ENCODE peak calls at places on chromosomes 4 and X, in ten cellular contexts. N is stimulated activated effector memory CD8-positive, alpha-beta T cell treated with anti-CD3 and anti-CD28 coated beads, Interleukin-12 subunit alpha, Interleukin-12 subunit beta, amount 100 ng/mL, for 72 hours; B is frontal cortex; P is OCI-LY7; R is T-helper 1 cell; U is glomerular endothelial cell; C is activated T-cell treated with anti-CD3 and anti-CD28 coated beads, Interleukin-2, amount 50 U/mL, for 72 hours; K is tibial nerve; M is brain microvascular endothelial cell; W is NCI-H2081. S is an unnamed sample.

GRCh38 chr4:13541720-13542576 is 2.4 kb downstream of the NKX3-2 start:
- DNase-seq in N (peak), B (peak), P (no peak), R (no peak), U (no peak), C (peak), K (no peak), M (no peak), W (no peak), S (no peak)

GRCh38 chr4:153222162-153222789 is 18.0 kb downstream of the TRIM2 start:
- DNase-seq in N (no peak), B (peak), P (no peak), R (no peak), U (no peak), C (peak), K (peak), M (peak), W (peak), S (peak)

GRCh38 chr4:25223770-25224375 is 10.0 kb upstream of the PI4K2B start:
- DNase-seq in N (no peak), B (no peak), P (peak), R (no peak), U (no peak), C (peak), K (no peak), M (peak), W (no peak), S (peak)

GRCh38 chr4:118773082-118773792 is 62.7 kb downstream of the SEC24D start:
- DNase-seq in N (no peak), B (no peak), P (no peak), R (no peak), U (no peak), C (no peak), K (no peak), M (no peak), W (no peak), S (peak)

GRCh38 chr4:156598138-156598681 is 373.4 kb downstream of the PDGFC start:
- DNase-seq in N (no peak), B (no peak), P (no peak), R (no peak), U (peak), C (no peak), K (no peak), M (peak), W (no peak), S (no peak)

GRCh38 chr4:6917445-6918241 is 8.0 kb downstream of the TBC1D14 start:
- DNase-seq in N (no peak), B (no peak), P (peak), R (no peak), U (no peak), C (peak), K (peak), M (no peak), W (peak), S (no peak)

GRCh38 chr4:187294861-187295260 is 571.2 kb upstream of the FAT1 start:
- DNase-seq in N (no peak), B (no peak), P (no peak), R (no peak), U (no peak), C (no peak), K (no peak), M (no peak), W (no peak), S (peak)

GRCh38 chr4:22071749-22072148 is 123.2 kb upstream of the KCNIP4 start:
- DNase-seq in N (no peak), B (no peak), P (no peak), R (no peak), U (no peak), C (peak), K (no peak), M (peak), W (no peak), S (no peak)

GRCh38 chr4:56874166-56874565 is 33.5 kb upstream of the REST start:
- DNase-seq in N (no peak), B (no peak), P (no peak), R (no peak), U (no peak), C (no peak), K (no peak), M (no peak), W (peak), S (no peak)

GRCh38 chr4:29085748-29086147 is 1634.4 kb upstream of the PCDH7 start:
- DNase-seq in N (no peak), B (no peak), P (no peak), R (no peak), U (no peak), C (no peak), K (no peak), M (no peak), W (no peak), S (no peak)

GRCh38 chrX:139191746-139192385 is 338.7 kb upstream of the F9 start:
- DNase-seq in N (no peak), B (no peak), P (no peak), R (no peak), U (no peak), C (no peak), K (no peak), M (no peak), W (no peak), S (no peak)

GRCh38 chr4:7282094-7282370 is 89.7 kb downstream of the SORCS2 start:
- DNase-seq in N (no peak), B (no peak), P (no peak), R (no peak), U (no peak), C (no peak), K (no peak), M (no peak), W (no peak), S (peak)

GRCh38 chr4:77163636-77164035 is 6.6 kb downstream of the CCNG2 start:
- DNase-seq in N (no peak), B (no peak), P (no peak), R (no peak), U (no peak), C (no peak), K (no peak), M (peak), W (no peak), S (no peak)

GRCh38 chr4:142416121-142416520 is 430.0 kb downstream of the INPP4B start:
- DNase-seq in N (no peak), B (no peak), P (no peak), R (no peak), U (no peak), C (no peak), K (no peak), M (peak), W (no peak), S (peak)

GRCh38 chr4:78645853-78646757 is 94.5 kb downstream of the ANXA3 start:
- DNase-seq in N (no peak), B (no peak), P (no peak), R (no peak), U (peak), C (no peak), K (peak), M (peak), W (no peak), S (peak)